ENCODE peak calls at places on chromosome 7, in four cellular contexts. One of them, this sample, is unnamed.

GRCh38 chr7:150405584-150406310 is 26.6 kb downstream of the ZNF775 start:
- DNase-seq in lung microvascular endothelial cell: no peak
- DNase-seq in endothelial cell: peak; percentile 53
- DNase-seq in memory B cell: peak; percentile 57
- DNase-seq in this sample: peak; percentile 27

GRCh38 chr7:151671514-151671913 is 151.8 kb upstream of the RHEB start:
- DNase-seq in lung microvascular endothelial cell: no peak
- DNase-seq in endothelial cell: no peak
- DNase-seq in memory B cell: no peak
- DNase-seq in this sample: no peak

GRCh38 chr7:34208878-34209621 is 303.7 kb downstream of the BMPER start:
- DNase-seq in lung microvascular endothelial cell: no peak
- DNase-seq in endothelial cell: no peak
- DNase-seq in memory B cell: no peak
- DNase-seq in this sample: no peak

GRCh38 chr7:41030673-41031072 is 672.2 kb downstream of the INHBA start:
- DNase-seq in lung microvascular endothelial cell: no peak
- DNase-seq in endothelial cell: no peak
- DNase-seq in memory B cell: no peak
- DNase-seq in this sample: peak; percentile 42

GRCh38 chr7:42025635-42026375 is 211.2 kb downstream of the GLI3 start:
- DNase-seq in lung microvascular endothelial cell: no peak
- DNase-seq in endothelial cell: no peak
- DNase-seq in memory B cell: no peak
- DNase-seq in this sample: no peak

GRCh38 chr7:134792968-134793367 is 13.5 kb downstream of the CALD1 start:
- DNase-seq in lung microvascular endothelial cell: no peak
- DNase-seq in endothelial cell: no peak
- DNase-seq in memory B cell: no peak
- DNase-seq in this sample: peak; percentile 63

GRCh38 chr7:130593033-130593432 is 75.5 kb downstream of the COPG2 start:
- DNase-seq in lung microvascular endothelial cell: no peak
- DNase-seq in endothelial cell: no peak
- DNase-seq in memory B cell: no peak
- DNase-seq in this sample: peak; percentile 11

GRCh38 chr7:91383186-91383585 is 119.0 kb downstream of the FZD1 start:
- DNase-seq in lung microvascular endothelial cell: no peak
- DNase-seq in endothelial cell: no peak
- DNase-seq in memory B cell: no peak
- DNase-seq in this sample: peak; percentile 64

GRCh38 chr7:1144269-1144771 is 15.7 kb downstream of the ZFAND2A start:
- DNase-seq in lung microvascular endothelial cell: peak; percentile 63
- DNase-seq in endothelial cell: no peak
- DNase-seq in memory B cell: no peak
- DNase-seq in this sample: no peak

GRCh38 chr7:98930921-98931320 is 52.6 kb downstream of the TRRAP start:
- DNase-seq in lung microvascular endothelial cell: peak; percentile 57
- DNase-seq in endothelial cell: no peak
- DNase-seq in memory B cell: peak; percentile 18
- DNase-seq in this sample: peak; percentile 34

GRCh38 chr7:108088729-108089128 is 41.4 kb downstream of the LAMB4 start:
- DNase-seq in lung microvascular endothelial cell: no peak
- DNase-seq in endothelial cell: no peak
- DNase-seq in memory B cell: no peak
- DNase-seq in this sample: no peak